ENCODE peak calls at places on chromosomes 11 and 22, in four cellular contexts. B is upper lobe of right lung, W is pancreas, T is gastrocnemius medialis. Y is an unnamed sample.

GRCh38 chr11:45538363-45538762 is 127.1 kb downstream of the CHST1 start:
- ATAC-seq in T (peak; percentile 99), B (peak; percentile 8), W (no peak), Y (peak; percentile 83)

GRCh38 chr22:31337178-31337577 is 9.0 kb downstream of the PATZ1 start:
- ATAC-seq in B (no peak), T (no peak), W (peak; percentile 48), Y (no peak)

GRCh38 chr11:6587360-6587953 is 16.0 kb downstream of the RRP8 start:
- ATAC-seq in T (no peak), W (peak; percentile 100), B (peak; percentile 58), Y (peak; percentile 36)

GRCh38 chr11:74714904-74715303 is 16.3 kb downstream of the CHRDL2 start:
- ATAC-seq in W (no peak), B (no peak), T (no peak), Y (no peak)

GRCh38 chr22:20792966-20793332 is 19.0 kb downstream of the SERPIND1 start:
- ATAC-seq in W (no peak), B (peak; percentile 33), T (no peak), Y (no peak)

GRCh38 chr11:65498042-65498726 is 661 bp upstream of the MALAT1 start:
- ATAC-seq in W (peak; percentile 20), B (peak; percentile 6), T (peak; percentile 22), Y (no peak)

GRCh38 chr22:36097880-36098279 is 62.7 kb downstream of the APOL3 start:
- ATAC-seq in T (no peak), B (no peak), W (no peak), Y (no peak)

GRCh38 chr22:47172771-47173534 is 410.5 kb downstream of the TBC1D22A start:
- ATAC-seq in W (no peak), T (no peak), B (no peak), Y (no peak)

GRCh38 chr11:65530157-65530496 is 5.2 kb downstream of the SCYL1 start:
- ATAC-seq in T (no peak), W (no peak), B (no peak), Y (no peak)

GRCh38 chr22:25488244-25489020 is 76.0 kb upstream of the GRK3 start:
- ATAC-seq in W (peak; percentile 91), T (no peak), B (peak; percentile 51), Y (no peak)

GRCh38 chr11:122354029-122354697 is 238.1 kb upstream of the BLID start:
- ATAC-seq in B (no peak), T (no peak), W (no peak), Y (peak; percentile 51)

GRCh38 chr22:31089101-31090100 is 8.3 kb downstream of the SMTN start:
- ATAC-seq in W (peak; percentile 9), B (peak; percentile 36), T (peak; percentile 17), Y (no peak)

GRCh38 chr11:66143264-66143566 is 73.1 kb downstream of the PACS1 start:
- ATAC-seq in W (peak; percentile 13), B (no peak), T (no peak), Y (no peak)

GRCh38 chr11:114278342-114279065 is 17.7 kb upstream of the NNMT start:
- ATAC-seq in W (no peak), B (no peak), T (no peak), Y (no peak)

GRCh38 chr11:6040874-6041273 is 10.3 kb upstream of the OR56A1 start:
- ATAC-seq in W (no peak), B (no peak), T (no peak), Y (no peak)

GRCh38 chr11:113419426-113420003 is 31.9 kb downstream of the ANKK1 start:
- ATAC-seq in T (no peak), B (no peak), W (no peak), Y (no peak)

GRCh38 chr11:105092255-105093239 is 47.0 kb downstream of the CARD18 start:
- ATAC-seq in W (no peak), T (no peak), B (peak; percentile 65), Y (no peak)

DNA sequence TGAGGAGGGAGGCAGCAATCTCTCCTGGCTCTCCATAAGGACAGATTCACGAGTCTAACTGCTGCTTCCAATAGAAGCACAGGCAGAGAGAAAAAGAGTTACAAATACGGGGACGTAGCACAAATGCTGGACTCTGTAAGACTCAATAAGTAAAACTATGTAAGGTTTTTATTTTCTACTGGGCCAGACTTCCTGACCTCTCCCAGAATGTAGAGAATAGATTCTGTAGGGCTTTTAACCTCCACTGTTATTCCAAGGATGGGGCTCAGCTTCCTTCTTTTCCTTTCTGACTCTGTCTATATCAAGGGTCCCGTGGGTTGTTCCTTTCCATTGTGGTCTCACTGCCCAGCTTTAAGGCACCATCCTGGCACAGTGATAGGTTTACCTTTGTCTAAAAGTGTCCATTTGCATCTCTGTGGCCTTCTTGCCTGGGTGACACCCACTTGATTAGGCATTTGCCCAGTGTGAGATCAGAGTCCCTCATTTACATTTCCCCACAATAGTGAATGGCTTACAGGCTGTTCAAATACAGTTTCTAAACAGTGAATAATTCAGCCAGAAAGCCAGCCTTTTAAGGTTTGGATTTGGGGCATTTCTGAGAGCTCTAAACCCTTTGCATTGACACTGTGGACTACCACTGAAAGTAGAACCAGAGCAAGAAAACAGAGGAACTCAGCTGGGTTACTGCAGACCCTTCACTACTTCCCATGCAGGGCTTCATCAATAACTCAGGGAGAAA is 92.9 kb downstream of the RASSF10 start:
- ATAC-seq in W (no peak), T (no peak), B (no peak), Y (no peak)
- H3K27ac ChIP-seq in W (no peak overlapping the region), T (no peak overlapping the region), B (no peak overlapping the region), Y (no peak overlapping the region)

GRCh38 chr11:128630367-128631230 is 43.2 kb upstream of the ETS1 start:
- ATAC-seq in W (peak; percentile 97), T (peak; percentile 90), B (peak; percentile 95), Y (peak; percentile 85)
- H3K4me1 ChIP-seq in W (no peaks in the 10 kb centered on the region), T (no peaks in the 10 kb centered on the region), B (peaks cover 29% of the 10 kb centered on the region), Y (peaks cover 24% of the 10 kb centered on the region)

GRCh38 chr11:2093575-2094353 is 45.4 kb downstream of the IGF2 start:
- ATAC-seq in T (peak; percentile 40), W (no peak), B (no peak), Y (no peak)
- H3K27ac ChIP-seq in T (peak overlapping the region; percentile 69), W (no peak overlapping the region), B (no peak overlapping the region), Y (no peak overlapping the region)

GRCh38 chr22:22924369-22925145 is 36.9 kb downstream of the IGLL5 start:
- ATAC-seq in W (no peak), T (no peak), B (no peak), Y (no peak)

GRCh38 chr22:22923379-22923778 is 35.8 kb downstream of the IGLL5 start:
- ATAC-seq in B (no peak), T (no peak), W (no peak), Y (no peak)

GRCh38 chr22:22925146-22925794 is 37.7 kb downstream of the IGLL5 start:
- ATAC-seq in T (no peak), B (no peak), W (no peak), Y (no peak)

GRCh38 chr22:22922954-22923319 is 35.3 kb downstream of the IGLL5 start:
- ATAC-seq in T (no peak), W (no peak), B (no peak), Y (no peak)

GRCh38 chr22:22923930-22924329 is 36.3 kb downstream of the IGLL5 start:
- ATAC-seq in B (no peak), W (no peak), T (no peak), Y (no peak)
- H3K4me1 ChIP-seq in B (peaks cover 7% of the 10 kb centered on the region), W (no peaks in the 10 kb centered on the region), T (no peaks in the 10 kb centered on the region), Y (peaks cover 5% of the 10 kb centered on the region)

DNA sequence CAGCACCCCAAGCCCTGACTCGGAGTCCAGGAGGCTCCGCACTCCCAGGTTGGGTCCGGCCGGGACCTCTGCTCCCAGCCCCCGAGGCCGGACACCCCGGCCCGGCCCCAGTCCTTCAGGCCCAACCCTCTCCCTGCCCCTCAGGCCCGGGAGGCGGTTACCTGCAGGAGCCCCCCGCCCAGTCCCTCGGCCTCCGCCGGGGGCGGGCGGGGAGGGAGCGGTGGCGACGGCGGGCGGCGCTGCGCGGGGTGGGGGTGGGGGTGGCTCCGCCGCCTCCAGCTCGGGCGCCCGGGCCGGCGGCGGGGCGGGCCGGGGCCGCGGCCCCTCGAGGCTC is 308 bp downstream of the TCF20 start:
- ATAC-seq in B (peak; percentile 59), W (peak; percentile 61), T (peak; percentile 93), Y (peak; percentile 78)
- H3K27ac ChIP-seq in B (peak overlapping the region; percentile 87), W (peak overlapping the region; percentile 85), T (peak overlapping the region; percentile 88), Y (peak overlapping the region; percentile 91)

GRCh38 chr11:9569588-9570164 is 3.8 kb upstream of the WEE1 start:
- ATAC-seq in T (no peak), B (no peak), W (no peak), Y (no peak)
- H3K4me1 ChIP-seq in T (peaks cover 10% of the 10 kb centered on the region), B (peaks cover 22% of the 10 kb centered on the region), W (peaks cover 32% of the 10 kb centered on the region), Y (peaks cover 66% of the 10 kb centered on the region)

Y was measured in gastroesophageal sphincter.